ENCODE peak calls at places on chromosome 22, in nine cellular contexts. K, D, V, B, T, G, C, I and W are unnamed samples.

GRCh38 chr22:32281092-32281491 is 25.9 kb upstream of the SLC5A4 start:
- DNase-seq in K (no peak), D (no peak), V (peak; percentile 65), B (no peak), T (peak; percentile 70), G (no peak), C (no peak), I (no peak), W (no peak)

GRCh38 chr22:21816787-21817496 is 50.5 kb downstream of the MAPK1 start:
- DNase-seq in K (peak; percentile 36), D (no peak), V (peak; percentile 93), B (peak; percentile 71), T (peak; percentile 91), G (no peak), C (no peak), I (no peak), W (no peak)

GRCh38 chr22:37329239-37330140 is 47.2 kb downstream of the CYTH4 start:
- DNase-seq in K (no peak), D (no peak), V (no peak), B (no peak), T (peak; percentile 62), G (no peak), C (no peak), I (no peak), W (no peak)

GRCh38 chr22:49233507-49234100 is 594.1 kb downstream of the BRD1 start:
- DNase-seq in K (no peak), D (no peak), V (no peak), B (no peak), T (no peak), G (peak; percentile 4), C (peak; percentile 37), I (no peak), W (peak; percentile 69)

GRCh38 chr22:23581252-23581634 is 1.2 kb upstream of the IGLL1 start:
- DNase-seq in K (no peak), D (no peak), V (no peak), B (no peak), T (no peak), G (no peak), C (no peak), I (no peak), W (no peak)

GRCh38 chr22:19138217-19139000 is 6.0 kb downstream of the ESS2 start:
- DNase-seq in K (no peak), D (no peak), V (no peak), B (no peak), T (no peak), G (no peak), C (no peak), I (no peak), W (no peak)

GRCh38 chr22:21984793-21985192 is 2.2 kb upstream of the TOP3B start:
- DNase-seq in K (no peak), D (no peak), V (no peak), B (peak; percentile 55), T (no peak), G (peak; percentile 67), C (no peak), I (peak; percentile 78), W (no peak)

GRCh38 chr22:22556995-22557925 is 1.8 kb downstream of the PRAME start:
- DNase-seq in K (no peak), D (no peak), V (no peak), B (no peak), T (no peak), G (peak; percentile 48), C (no peak), I (no peak), W (no peak)

DNA sequence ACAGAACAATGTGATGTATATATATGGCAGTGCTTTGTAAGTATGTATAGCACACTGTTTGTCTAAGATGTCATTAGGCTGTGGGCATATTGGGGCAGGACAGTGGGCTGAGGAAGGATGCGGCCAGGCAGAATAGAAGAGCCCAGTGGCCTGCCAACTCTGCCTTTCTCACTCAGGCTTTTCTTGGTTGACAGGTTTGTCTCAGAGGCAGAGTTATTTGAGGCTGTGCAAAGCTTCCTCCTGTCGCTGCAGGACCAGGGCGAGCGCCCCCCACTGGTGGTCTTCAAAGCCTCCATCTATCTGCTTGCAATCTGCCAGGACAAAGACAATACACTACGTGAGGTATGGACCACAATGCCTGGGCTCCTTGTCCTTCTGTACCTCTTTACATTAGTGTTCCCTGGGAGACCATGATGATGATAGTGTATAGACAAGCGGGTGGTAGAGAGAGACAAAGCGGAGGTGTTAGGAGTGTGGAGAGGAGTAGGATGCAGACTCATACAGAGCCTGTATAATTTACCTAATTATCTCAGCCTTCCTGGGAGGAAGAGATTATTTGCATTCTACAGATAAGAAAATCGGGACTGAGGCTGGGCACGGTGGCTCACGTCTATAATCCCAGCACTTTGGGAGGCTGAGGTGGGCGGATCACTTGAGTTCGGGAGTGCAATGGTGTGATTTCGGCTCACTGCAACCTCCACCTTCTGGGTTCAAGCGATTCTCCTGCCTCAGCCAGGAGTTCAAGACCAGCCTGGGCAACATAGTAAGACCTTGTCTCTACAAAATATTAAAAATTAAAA is 37.3 kb upstream of the CCDC134 start:
- DNase-seq in K (peak; percentile 39), D (no peak), V (no peak), B (peak; percentile 57), T (no peak), G (no peak), C (no peak), I (peak; percentile 91), W (no peak)
- TF ChIP-seq CTCF in K (peak; percentile 38), D (no peak), V (peak; percentile 55), B (peak; percentile 40), T (no peak), G (no peak), C (no peak), I (peak; percentile 69), W (peak; percentile 38)

GRCh38 chr22:33747029-33747428 is 173.2 kb downstream of the LARGE1 start:
- DNase-seq in K (no peak), D (no peak), V (no peak), B (no peak), T (no peak), G (no peak), C (no peak), I (no peak), W (no peak)

GRCh38 chr22:33743756-33744155 is 176.5 kb downstream of the LARGE1 start:
- DNase-seq in K (no peak), D (no peak), V (no peak), B (no peak), T (no peak), G (no peak), C (no peak), I (no peak), W (no peak)

GRCh38 chr22:33746501-33746928 is 173.8 kb downstream of the LARGE1 start:
- DNase-seq in K (peak; percentile 10), D (no peak), V (no peak), B (no peak), T (no peak), G (no peak), C (no peak), I (no peak), W (no peak)

GRCh38 chr22:33748714-33749113 is 171.6 kb downstream of the LARGE1 start:
- DNase-seq in K (no peak), D (no peak), V (no peak), B (no peak), T (no peak), G (no peak), C (no peak), I (no peak), W (no peak)

DNA sequence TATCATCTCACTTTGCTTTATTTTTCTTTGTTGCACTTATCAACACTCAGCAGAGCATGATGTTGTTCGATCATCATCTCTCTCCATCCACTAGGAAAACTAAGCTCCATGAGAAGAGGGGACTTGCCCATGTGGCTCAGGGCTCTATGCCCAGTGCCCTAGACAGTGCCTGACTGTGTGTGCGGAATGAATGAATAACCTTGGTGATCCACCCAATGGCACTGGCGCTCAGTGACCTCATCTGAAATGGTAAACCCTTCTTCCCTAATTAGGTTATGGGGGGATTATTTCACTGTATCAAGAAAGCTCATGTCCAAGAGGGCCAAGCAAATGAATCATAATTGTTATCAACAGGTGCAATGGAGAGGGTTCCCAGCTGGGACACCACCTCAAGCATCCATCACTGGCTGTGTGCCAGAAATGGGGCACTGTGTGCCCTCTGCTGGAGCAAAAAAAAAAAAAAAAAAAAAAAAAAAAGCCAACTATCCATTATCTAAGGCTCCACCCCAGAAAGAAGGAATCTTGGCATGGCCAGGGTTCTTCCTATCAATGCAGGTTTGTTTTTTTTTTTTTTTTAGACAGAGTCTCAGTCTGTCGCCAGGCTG is 172.6 kb downstream of the LARGE1 start:
- DNase-seq in K (peak; percentile 11), D (no peak), V (no peak), B (no peak), T (no peak), G (peak; percentile 15), C (no peak), I (no peak), W (no peak)
- TF ChIP-seq CTCF in K (no peak), D (no peak), V (no peak), B (no peak), T (no peak), G (no peak), C (no peak), I (no peak), W (no peak)

GRCh38 chr22:27168681-27169080 is 511.3 kb downstream of the MIAT start:
- DNase-seq in K (no peak), D (no peak), V (no peak), B (no peak), T (no peak), G (no peak), C (no peak), I (no peak), W (no peak)

GRCh38 chr22:27170491-27170890 is 513.1 kb downstream of the MIAT start:
- DNase-seq in K (peak; percentile 21), D (peak; percentile 60), V (peak; percentile 85), B (no peak), T (peak; percentile 83), G (peak; percentile 41), C (no peak), I (no peak), W (peak; percentile 92)

GRCh38 chr22:27174970-27175369 is 517.6 kb downstream of the MIAT start:
- DNase-seq in K (no peak), D (no peak), V (no peak), B (no peak), T (no peak), G (no peak), C (no peak), I (no peak), W (no peak)

GRCh38 chr22:27173530-27173929 is 516.1 kb downstream of the MIAT start:
- DNase-seq in K (no peak), D (no peak), V (no peak), B (no peak), T (no peak), G (no peak), C (no peak), I (no peak), W (no peak)

GRCh38 chr22:27171212-27171611 is 513.8 kb downstream of the MIAT start:
- DNase-seq in K (no peak), D (no peak), V (no peak), B (no peak), T (no peak), G (no peak), C (no peak), I (no peak), W (no peak)
- TF ChIP-seq CTCF in K (no peak), D (no peak), V (no peak), B (no peak), T (no peak), G (no peak), C (no peak), I (no peak), W (no peak)

DNA sequence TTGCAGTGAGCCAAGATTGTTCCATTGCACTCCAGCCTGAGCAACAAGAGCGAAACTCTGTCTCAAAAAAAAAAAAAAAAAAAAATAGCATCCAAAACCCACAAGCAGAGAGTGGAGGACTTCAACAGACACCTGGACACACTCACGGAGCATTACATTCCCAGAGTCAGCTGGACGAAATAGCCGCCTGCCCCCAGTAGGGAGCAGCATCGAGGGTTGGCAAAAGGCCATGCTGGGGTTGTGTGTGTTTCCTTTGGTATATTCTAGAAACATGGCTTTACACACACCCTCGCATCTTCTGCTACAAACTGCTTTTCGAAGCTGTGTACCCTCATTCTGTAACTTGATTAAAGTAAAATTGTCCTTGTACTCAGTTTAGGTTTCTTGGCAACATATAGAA is 5.3 kb downstream of the ADA2 start:
- DNase-seq in K (peak; percentile 22), D (no peak), V (peak; percentile 16), B (no peak), T (peak; percentile 7), G (peak; percentile 23), C (peak; percentile 70), I (peak; percentile 72), W (no peak)
- TF ChIP-seq CTCF in K (no peak), D (no peak), V (peak; percentile 46), B (peak; percentile 35), T (peak; percentile 32), G (peak; percentile 16), C (no peak), I (peak; percentile 31), W (peak; percentile 39)